ENCODE peak calls at places on chromosome 19, in eight cellular contexts. L is endothelial cell, U is tibial artery, D is cardiac fibroblast, T is C1 segment of cervical spinal cord, Z is stomach, K is choroid plexus epithelial cell, M is breast epithelium. I is an unnamed sample.

GRCh38 chr19:3298853-3299449 is 67.4 kb upstream of the NFIC start:
- DNase-seq in L (no peak), U (no peak), D (no peak), T (no peak), Z (no peak), K (no peak), M (no peak), I (no peak)

GRCh38 chr19:10683064-10683426 is 18.2 kb upstream of the QTRT1 start:
- DNase-seq in L (no peak), U (no peak), D (no peak), T (no peak), Z (no peak), K (no peak), M (no peak), I (no peak)

GRCh38 chr19:48760514-48761221 is 5.3 kb downstream of the FGF21 start:
- DNase-seq in L (no peak), U (no peak), D (no peak), T (no peak), Z (no peak), K (no peak), M (no peak), I (no peak)

GRCh38 chr19:29417048-29417447 is 108.7 kb upstream of the VSTM2B start:
- DNase-seq in L (no peak), U (no peak), D (no peak), T (no peak), Z (no peak), K (no peak), M (no peak), I (no peak)

GRCh38 chr19:17327654-17328516 is 6.8 kb downstream of the ANO8 start:
- DNase-seq in L (peak), U (no peak), D (peak), T (no peak), Z (peak), K (peak), M (peak), I (no peak)

GRCh38 chr19:48244289-48244688 is 11.4 kb downstream of the CARD8 start:
- DNase-seq in L (no peak), U (no peak), D (peak), T (no peak), Z (no peak), K (peak), M (no peak), I (no peak)

GRCh38 chr19:40223135-40223822 is 3.2 kb downstream of the CCNP start:
- DNase-seq in L (no peak), U (no peak), D (no peak), T (no peak), Z (peak), K (no peak), M (no peak), I (no peak)

GRCh38 chr19:34503546-34504272 is 22.2 kb downstream of the WTIP start:
- DNase-seq in L (no peak), U (peak), D (no peak), T (no peak), Z (peak), K (peak), M (no peak), I (no peak)

GRCh38 chr19:52621376-52621775 is 16.8 kb downstream of the ZNF83 start:
- DNase-seq in L (no peak), U (no peak), D (no peak), T (no peak), Z (no peak), K (no peak), M (no peak), I (no peak)

GRCh38 chr19:44865196-44865767 is 19.2 kb downstream of the NECTIN2 start:
- DNase-seq in L (no peak), U (no peak), D (no peak), T (no peak), Z (no peak), K (no peak), M (no peak), I (no peak)

GRCh38 chr19:49422407-49423277 is 599 bp downstream of the PTH2 start:
- DNase-seq in L (peak), U (no peak), D (no peak), T (no peak), Z (no peak), K (peak), M (no peak), I (no peak)

GRCh38 chr19:12782424-12783225 is 7.3 kb upstream of the HOOK2 start:
- DNase-seq in L (peak), U (peak), D (peak), T (peak), Z (peak), K (peak), M (peak), I (no peak)

GRCh38 chr19:39428309-39429112 is 7.2 kb downstream of the RPS16 start:
- DNase-seq in L (peak), U (no peak), D (peak), T (no peak), Z (peak), K (peak), M (no peak), I (peak)

GRCh38 chr19:5342573-5343201 is 2.1 kb upstream of the PTPRS start:
- DNase-seq in L (no peak), U (no peak), D (no peak), T (no peak), Z (no peak), K (no peak), M (no peak), I (no peak)

GRCh38 chr19:55172741-55173140 is 6.3 kb upstream of the DNAAF3 start:
- DNase-seq in L (no peak), U (no peak), D (peak), T (no peak), Z (no peak), K (peak), M (no peak), I (peak)

GRCh38 chr19:33208904-33209843 is 15.0 kb downstream of the LRP3 start:
- DNase-seq in L (no peak), U (no peak), D (peak), T (no peak), Z (no peak), K (no peak), M (no peak), I (no peak)

GRCh38 chr19:45001087-45001739 is at the start of gene RELB:
- DNase-seq in L (peak), U (peak), D (peak), T (peak), Z (peak), K (peak), M (peak), I (peak)

GRCh38 chr19:30691767-30692516 is 319.8 kb downstream of the ZNF536 start:
- DNase-seq in L (no peak), U (no peak), D (no peak), T (no peak), Z (no peak), K (peak), M (no peak), I (no peak)